ENCODE peak calls at places on chromosomes 11 and 22, in eight cellular contexts. Z, N, O, I, R, V, W and X are unnamed samples.
A peak's percentile ranks its signal among the peaks of the same experiment; 100 is the strongest.

GRCh38 chr22:41504397-41504796 is 35.5 kb downstream of the ACO2 start:
- DNase-seq in Z (no peak), W (peak; percentile 93), I (no peak), N (no peak), R (no peak), V (peak; percentile 31), O (no peak), X (no peak)

GRCh38 chr11:69384548-69385465 is 90.9 kb downstream of the MYEOV start:
- DNase-seq in R (no peak), I (no peak), W (peak; percentile 56), N (no peak), O (no peak), Z (no peak), V (no peak), X (no peak)

GRCh38 chr11:75270896-75271415 is 30.4 kb downstream of the TPBGL start:
- DNase-seq in R (no peak), N (no peak), V (no peak), O (no peak), I (no peak), W (no peak), Z (no peak), X (no peak)

GRCh38 chr11:79617561-79617960 is 176.7 kb upstream of the TENM4 start:
- DNase-seq in Z (no peak), V (no peak), R (no peak), W (no peak), N (no peak), O (no peak), I (no peak), X (no peak)

GRCh38 chr11:120904116-120904515 is 119.8 kb upstream of the TBCEL start:
- DNase-seq in N (no peak), O (no peak), Z (no peak), I (no peak), R (no peak), W (no peak), V (no peak), X (no peak)

GRCh38 chr11:87127131-87127530 is 89.4 kb downstream of the TMEM135 start:
- DNase-seq in O (no peak), W (no peak), N (no peak), I (no peak), V (no peak), Z (no peak), R (no peak), X (no peak)

GRCh38 chr11:1236316-1237127 is 13.7 kb downstream of the MUC5B start:
- DNase-seq in Z (no peak), V (no peak), R (no peak), N (no peak), I (peak; percentile 23), W (peak; percentile 60), O (no peak), X (no peak)

GRCh38 chr22:39514373-39514973 is 5.9 kb upstream of the ATF4 start:
- DNase-seq in W (no peak), V (no peak), R (peak; percentile 35), Z (peak; percentile 72), I (no peak), O (no peak), N (no peak), X (no peak)

GRCh38 chr11:45102361-45102809 is 44.1 kb upstream of the PRDM11 start:
- DNase-seq in W (no peak), O (no peak), V (no peak), N (no peak), R (no peak), Z (no peak), I (no peak), X (no peak)

GRCh38 chr11:82960779-82961143 is 59.2 kb downstream of the DDIAS start:
- DNase-seq in R (no peak), V (no peak), Z (no peak), O (no peak), W (no peak), N (no peak), I (no peak), X (no peak)

GRCh38 chr11:117793521-117793920 is 3.5 kb downstream of the DSCAML1 start:
- DNase-seq in Z (no peak), O (no peak), I (no peak), V (no peak), N (no peak), R (no peak), W (no peak), X (no peak)

GRCh38 chr11:33712436-33712835 is 11.8 kb upstream of the C11orf91 start:
- DNase-seq in W (no peak), N (no peak), R (no peak), Z (no peak), V (no peak), O (no peak), I (no peak), X (no peak)

GRCh38 chr22:45336971-45337431 is 27.3 kb downstream of the FAM118A start:
- DNase-seq in Z (no peak), I (peak; percentile 46), V (no peak), R (peak; percentile 74), N (no peak), W (peak; percentile 83), O (no peak), X (no peak)

GRCh38 chr11:76329084-76329648 is 51.8 kb downstream of the THAP12 start:
- DNase-seq in Z (peak; percentile 22), R (no peak), I (no peak), O (no peak), V (peak; percentile 22), W (no peak), N (no peak), X (no peak)

GRCh38 chr11:118619444-118620205 is 12.2 kb downstream of the PHLDB1 start:
- DNase-seq in Z (no peak), W (peak; percentile 89), O (no peak), I (peak; percentile 7), V (peak; percentile 92), R (no peak), N (no peak), X (no peak)

GRCh38 chr22:25976346-25976745 is 192.9 kb upstream of the SEZ6L start:
- DNase-seq in W (no peak), R (no peak), O (no peak), I (no peak), Z (no peak), N (no peak), V (no peak), X (no peak)

GRCh38 chr11:122491486-122491885 is 164.0 kb upstream of the UBASH3B start:
- DNase-seq in Z (peak; percentile 24), R (no peak), N (no peak), V (peak; percentile 6), W (no peak), I (no peak), O (no peak), X (no peak)

GRCh38 chr22:19693981-19694670 is 20.2 kb upstream of the SEPTIN5 start:
- DNase-seq in Z (no peak), I (no peak), W (peak; percentile 31), N (no peak), R (no peak), V (no peak), O (no peak), X (no peak)

GRCh38 chr22:47155912-47156311 is 393.5 kb downstream of the TBC1D22A start:
- DNase-seq in V (no peak), Z (no peak), N (no peak), W (no peak), I (no peak), O (no peak), R (no peak), X (no peak)

GRCh38 chr11:64081663-64082442 is 46.1 kb downstream of the FLRT1 start:
- DNase-seq in N (no peak), W (no peak), Z (no peak), O (peak; percentile 90), V (no peak), R (no peak), I (peak; percentile 74), X (no peak)

GRCh38 chr11:98040061-98040808 is 980.5 kb upstream of the CNTN5 start:
- DNase-seq in Z (no peak), W (no peak), V (no peak), I (no peak), R (no peak), N (no peak), O (no peak), X (no peak)

GRCh38 chr11:118939948-118940598 is 14.3 kb upstream of the BCL9L start:
- DNase-seq in N (no peak), W (no peak), I (no peak), Z (peak; percentile 62), R (no peak), V (no peak), O (no peak), X (no peak)

GRCh38 chr11:129973809-129974208 is 28.8 kb downstream of the PRDM10 start:
- DNase-seq in I (peak; percentile 48), V (no peak), N (no peak), O (no peak), Z (no peak), W (no peak), R (no peak), X (no peak)

GRCh38 chr22:40583058-40583741 is 53.3 kb downstream of the MRTFA start:
- DNase-seq in R (no peak), I (no peak), W (no peak), N (no peak), O (no peak), Z (no peak), V (no peak), X (no peak)